ENCODE peak calls at places on chromosomes 1 and 21, in nine cellular contexts. R, Z, E, K, Q, C, U, O and J are unnamed samples.

GRCh38 chr1:160081261-160081936 is at the start of gene KCNJ9:
- DNase-seq in R (no peak), Z (no peak), E (no peak), K (no peak), Q (no peak), C (peak; percentile 20), U (no peak), O (no peak), J (no peak)

GRCh38 chr1:115082949-115083348 is 6.4 kb downstream of the TSPAN2 start:
- DNase-seq in R (no peak), Z (no peak), E (no peak), K (no peak), Q (no peak), C (no peak), U (no peak), O (no peak), J (no peak)

GRCh38 chr1:153548722-153549695 is at the start of gene S100A3:
- DNase-seq in R (no peak), Z (no peak), E (peak; percentile 51), K (peak; percentile 67), Q (no peak), C (peak; percentile 90), U (no peak), O (peak; percentile 83), J (no peak)

GRCh38 chr1:75855010-75855409 is 58.3 kb downstream of the MSH4 start:
- DNase-seq in R (no peak), Z (no peak), E (no peak), K (no peak), Q (no peak), C (peak; percentile 37), U (no peak), O (no peak), J (no peak)

GRCh38 chr1:40532844-40533424 is 1.5 kb downstream of the ZNF684 start:
- DNase-seq in R (no peak), Z (peak; percentile 60), E (no peak), K (peak; percentile 29), Q (peak; percentile 20), C (peak; percentile 65), U (peak; percentile 65), O (peak; percentile 5), J (no peak)

GRCh38 chr1:182855886-182856285 is 16.7 kb downstream of the DHX9 start:
- DNase-seq in R (no peak), Z (no peak), E (no peak), K (no peak), Q (no peak), C (no peak), U (no peak), O (no peak), J (no peak)

GRCh38 chr1:229448845-229449244 is 15.0 kb upstream of the ACTA1 start:
- DNase-seq in R (no peak), Z (no peak), E (no peak), K (no peak), Q (no peak), C (no peak), U (no peak), O (no peak), J (no peak)

GRCh38 chr1:115669886-115670285 is 28.1 kb downstream of the VANGL1 start:
- DNase-seq in R (no peak), Z (no peak), E (no peak), K (no peak), Q (no peak), C (no peak), U (no peak), O (no peak), J (no peak)

GRCh38 chr1:221439008-221439733 is 302.7 kb downstream of the DUSP10 start:
- DNase-seq in R (no peak), Z (no peak), E (no peak), K (no peak), Q (peak; percentile 32), C (peak; percentile 51), U (no peak), O (no peak), J (no peak)

GRCh38 chr21:41868062-41868710 is 11.0 kb downstream of the PRDM15 start:
- DNase-seq in R (no peak), Z (no peak), E (no peak), K (no peak), Q (no peak), C (no peak), U (no peak), O (no peak), J (no peak)

GRCh38 chr21:34336245-34336644 is 27.6 kb upstream of the KCNE2 start:
- DNase-seq in R (no peak), Z (no peak), E (no peak), K (no peak), Q (no peak), C (peak; percentile 39), U (no peak), O (no peak), J (no peak)

GRCh38 chr1:157540160-157540748 is 12.1 kb downstream of the FCRL5 start:
- DNase-seq in R (no peak), Z (no peak), E (no peak), K (no peak), Q (no peak), C (no peak), U (no peak), O (no peak), J (no peak)

GRCh38 chr1:10835423-10836421 is 39.3 kb upstream of the CASZ1 start:
- DNase-seq in R (peak; percentile 59), Z (no peak), E (peak; percentile 69), K (no peak), Q (no peak), C (peak; percentile 42), U (peak; percentile 77), O (peak; percentile 27), J (no peak)

GRCh38 chr1:99992760-99993467 is 23.1 kb downstream of the SLC35A3 start:
- DNase-seq in R (no peak), Z (no peak), E (no peak), K (no peak), Q (no peak), C (no peak), U (no peak), O (no peak), J (no peak)

GRCh38 chr1:173573596-173573995 is 29.3 kb downstream of the SLC9C2 start:
- DNase-seq in R (no peak), Z (no peak), E (no peak), K (no peak), Q (no peak), C (no peak), U (no peak), O (no peak), J (no peak)

DNA sequence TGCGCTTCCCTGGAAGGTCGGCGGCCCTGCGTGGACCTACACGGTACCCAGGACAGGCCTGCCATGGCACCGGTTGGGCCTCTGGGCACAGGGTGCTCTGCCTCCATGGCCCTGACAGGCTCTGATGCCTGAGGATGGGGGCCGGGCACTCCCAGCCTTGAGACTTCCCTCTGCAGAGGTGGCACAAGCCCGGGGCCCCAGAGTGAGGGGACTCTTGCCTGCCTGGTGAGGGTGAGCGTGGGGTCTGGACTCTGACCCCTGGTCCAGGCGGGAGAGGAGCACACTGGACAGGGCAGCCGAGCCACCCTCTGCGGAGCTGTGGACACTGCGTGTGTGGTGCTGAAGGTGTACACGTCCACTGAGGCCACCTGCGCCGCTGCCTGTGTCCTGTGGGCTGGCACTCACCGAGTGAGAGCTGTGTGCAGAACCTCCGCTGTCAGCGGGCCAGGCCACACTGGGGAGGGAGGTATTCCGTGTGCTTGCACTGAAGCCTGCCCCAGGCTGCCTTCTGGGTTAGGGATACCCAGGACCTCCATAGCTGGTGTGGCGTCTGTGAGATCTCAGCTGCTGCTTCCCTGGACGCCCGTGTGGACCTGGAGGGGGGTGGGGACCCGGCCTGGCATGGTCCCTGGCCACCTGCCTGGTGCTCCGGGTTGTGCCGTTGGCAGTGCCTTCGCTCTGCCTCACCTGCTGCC is 10.4 kb downstream of the SKI start:
- DNase-seq in R (no peak), Z (no peak), E (peak; percentile 31), K (no peak), Q (no peak), C (no peak), U (no peak), O (no peak), J (peak; percentile 0)
- H3K4me1 ChIP-seq in R (peaks cover 73% of the 10 kb centered on the region), Z (peaks cover 9% of the 10 kb centered on the region), E (peaks cover 63% of the 10 kb centered on the region), K (peaks cover 100% of the 10 kb centered on the region), Q (peaks cover 100% of the 10 kb centered on the region), C (peaks cover 16% of the 10 kb centered on the region), U (no peaks in the 10 kb centered on the region), O (peaks cover 99% of the 10 kb centered on the region), J (peaks cover 94% of the 10 kb centered on the region)

GRCh38 chr1:13694886-13695684 is 4.9 kb upstream of the PRDM2 start:
- DNase-seq in R (no peak), Z (no peak), E (no peak), K (no peak), Q (no peak), C (no peak), U (no peak), O (no peak), J (no peak)
- H3K4me3 ChIP-seq in R (no peak overlapping the region), Z (no peak overlapping the region), E (no peak overlapping the region), K (no peak overlapping the region), Q (no peak overlapping the region), C (no peak overlapping the region), U (no peak overlapping the region), O (no peak overlapping the region), J (no peak overlapping the region)

GRCh38 chr21:37628362-37628761 is 261.8 kb downstream of the DYRK1A start:
- DNase-seq in R (no peak), Z (no peak), E (no peak), K (no peak), Q (no peak), C (no peak), U (no peak), O (no peak), J (no peak)
- H3K4me1 ChIP-seq in R (peaks cover 4% of the 10 kb centered on the region), Z (no peaks in the 10 kb centered on the region), E (no peaks in the 10 kb centered on the region), K (peaks cover 3% of the 10 kb centered on the region), Q (no peaks in the 10 kb centered on the region), C (peaks cover 11% of the 10 kb centered on the region), U (no peaks in the 10 kb centered on the region), O (peaks cover 18% of the 10 kb centered on the region), J (no peaks in the 10 kb centered on the region)

DNA sequence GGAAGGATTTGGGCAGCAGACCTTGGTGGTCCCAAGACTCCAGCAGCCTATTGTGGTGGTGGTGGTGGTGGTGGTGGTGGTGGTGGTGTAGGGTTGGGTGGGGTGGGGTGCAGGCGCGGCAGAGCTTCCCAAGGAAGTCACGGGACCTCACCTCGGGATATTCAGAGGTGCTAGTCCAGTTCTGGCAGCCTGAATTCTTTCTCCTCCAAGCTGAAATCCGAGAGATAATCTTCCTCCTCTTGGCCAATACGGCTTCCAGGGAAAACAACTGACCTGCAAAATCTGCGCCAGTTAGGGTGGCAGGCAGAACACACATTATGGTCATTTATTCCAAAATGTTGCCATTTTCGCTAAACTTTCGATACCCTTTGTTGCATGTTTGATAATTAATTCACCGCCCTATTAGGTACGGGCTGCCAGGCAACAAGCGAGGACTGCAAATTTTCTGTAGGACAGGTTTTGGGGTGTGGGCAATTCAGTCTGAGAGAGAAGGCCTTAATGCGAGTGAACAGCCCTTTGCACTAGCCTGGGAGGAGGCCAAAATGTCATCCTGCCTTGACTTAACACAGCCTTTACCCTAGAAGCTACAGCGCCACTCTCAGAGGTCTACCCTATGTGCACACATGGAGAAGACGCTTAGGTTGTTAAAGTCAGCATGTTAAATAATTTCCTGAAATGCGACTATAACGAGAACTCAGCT is 33.2 kb upstream of the BSDC1 start:
- DNase-seq in R (no peak), Z (no peak), E (no peak), K (no peak), Q (no peak), C (no peak), U (no peak), O (no peak), J (no peak)
- H3K4me3 ChIP-seq in R (no peak overlapping the region), Z (no peak overlapping the region), E (no peak overlapping the region), K (no peak overlapping the region), Q (no peak overlapping the region), C (no peak overlapping the region), U (no peak overlapping the region), O (no peak overlapping the region), J (no peak overlapping the region)

GRCh38 chr1:89547563-89548485 is 23.2 kb downstream of the LRRC8B start:
- DNase-seq in R (no peak), Z (no peak), E (no peak), K (no peak), Q (no peak), C (peak; percentile 72), U (no peak), O (no peak), J (no peak)
- H3K4me1 ChIP-seq in R (peaks cover 2% of the 10 kb centered on the region), Z (peaks cover 10% of the 10 kb centered on the region), E (peaks cover 6% of the 10 kb centered on the region), K (peaks cover 79% of the 10 kb centered on the region), Q (peaks cover 45% of the 10 kb centered on the region), C (peaks cover 6% of the 10 kb centered on the region), U (peaks cover 23% of the 10 kb centered on the region), O (peaks cover 53% of the 10 kb centered on the region), J (peaks cover 18% of the 10 kb centered on the region)